ENCODE peak calls at places on chromosomes 3 and 15, in five cellular contexts. Q, J, I, W and O are unnamed samples.
A peak's percentile ranks its signal among the peaks of the same experiment; 100 is the strongest.

GRCh38 chr3:141371882-141372281 is 3.6 kb downstream of the ZBTB38 start:
- DNase-seq in Q (no peak), J (no peak), I (no peak), W (no peak), O (no peak)

GRCh38 chr3:104960579-104960978 is 406.1 kb upstream of the ALCAM start:
- DNase-seq in Q (no peak), J (no peak), I (no peak), W (no peak), O (no peak)

GRCh38 chr3:53938645-53939044 is 47.0 kb upstream of the SELENOK start:
- DNase-seq in Q (peak; percentile 52), J (peak; percentile 62), I (no peak), W (peak; percentile 39), O (peak; percentile 46)

GRCh38 chr3:90015688-90016356 is 908.4 kb downstream of the EPHA3 start:
- DNase-seq in Q (peak; percentile 92), J (no peak), I (no peak), W (no peak), O (no peak)

GRCh38 chr15:42154576-42155355 is 1.7 kb downstream of the PLA2G4F start:
- DNase-seq in Q (no peak), J (no peak), I (no peak), W (no peak), O (peak; percentile 18)

GRCh38 chr3:190194506-190194905 is 73.8 kb upstream of the P3H2 start:
- DNase-seq in Q (no peak), J (no peak), I (no peak), W (no peak), O (no peak)

GRCh38 chr3:110684436-110684835 is 387.2 kb upstream of the NECTIN3 start:
- DNase-seq in Q (no peak), J (no peak), I (no peak), W (no peak), O (no peak)

GRCh38 chr3:57164217-57164605 is 942 bp downstream of the IL17RD start:
- DNase-seq in Q (no peak), J (peak; percentile 42), I (peak; percentile 55), W (no peak), O (peak; percentile 8)

GRCh38 chr3:172512363-172512762 is 10.9 kb downstream of the TNFSF10 start:
- DNase-seq in Q (peak; percentile 52), J (peak; percentile 22), I (no peak), W (no peak), O (no peak)

GRCh38 chr3:190105876-190106275 is 14.8 kb downstream of the P3H2 start:
- DNase-seq in Q (no peak), J (no peak), I (no peak), W (no peak), O (no peak)

GRCh38 chr3:169662215-169663070 is 1.1 kb downstream of the MECOM start:
- DNase-seq in Q (peak; percentile 30), J (peak; percentile 89), I (peak; percentile 40), W (peak; percentile 85), O (peak; percentile 79)

GRCh38 chr3:82410366-82410765 is 648.9 kb upstream of the GBE1 start:
- DNase-seq in Q (no peak), J (peak; percentile 9), I (no peak), W (no peak), O (no peak)

GRCh38 chr3:29893024-29893554 is 612.2 kb downstream of the RBMS3 start:
- DNase-seq in Q (no peak), J (no peak), I (no peak), W (no peak), O (no peak)

GRCh38 chr3:87756616-87757015 is 302.2 kb downstream of the CGGBP1 start:
- DNase-seq in Q (no peak), J (no peak), I (no peak), W (no peak), O (no peak)
- H3K27ac ChIP-seq in Q (no peak overlapping the region), J (no peak overlapping the region), I (no peak overlapping the region), W (no peak overlapping the region), O (no peak overlapping the region)

GRCh38 chr15:81033508-81033907 is 32.8 kb downstream of the TLNRD1 start:
- DNase-seq in Q (no peak), J (no peak), I (no peak), W (no peak), O (no peak)
- H3K27ac ChIP-seq in Q (no peak overlapping the region), J (no peak overlapping the region), I (no peak overlapping the region), W (no peak overlapping the region), O (no peak overlapping the region)

GRCh38 chr3:97823503-97824004 is 1.7 kb downstream of the CRYBG3 start:
- DNase-seq in Q (no peak), J (peak; percentile 26), I (no peak), W (no peak), O (no peak)

GRCh38 chr3:97823081-97823480 is 1.3 kb downstream of the CRYBG3 start:
- DNase-seq in Q (no peak), J (no peak), I (no peak), W (no peak), O (no peak)

GRCh38 chr3:97821810-97822775 is at the start of gene CRYBG3:
- DNase-seq in Q (peak; percentile 73), J (peak; percentile 86), I (peak; percentile 82), W (peak; percentile 79), O (peak; percentile 79)

GRCh38 chr3:97821413-97821809 is 400 bp upstream of the CRYBG3 start:
- DNase-seq in Q (peak; percentile 47), J (peak; percentile 62), I (no peak), W (no peak), O (no peak)

DNA sequence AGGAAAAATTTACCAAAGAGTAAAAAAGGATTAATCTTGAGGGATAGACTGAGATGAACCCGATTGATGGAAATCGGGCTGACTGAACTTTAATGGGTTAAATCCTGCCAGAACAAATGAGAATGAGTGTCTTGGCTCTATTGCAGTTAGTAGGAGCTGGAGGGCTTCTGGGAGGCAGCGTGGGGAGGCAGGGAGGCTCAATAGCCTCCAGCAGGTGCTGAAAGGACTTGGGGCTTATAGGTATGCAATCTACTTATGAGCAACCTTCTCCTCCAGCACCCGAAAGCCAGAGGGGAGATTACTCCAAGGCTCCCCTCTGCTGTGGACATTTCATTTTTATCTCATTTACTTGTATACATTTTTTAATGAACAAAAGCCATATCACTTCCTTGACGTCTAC is 1.0 kb upstream of the CRYBG3 start:
- DNase-seq in Q (no peak), J (no peak), I (no peak), W (no peak), O (no peak)
- H3K27ac ChIP-seq in Q (no peak overlapping the region), J (no peak overlapping the region), I (no peak overlapping the region), W (no peak overlapping the region), O (no peak overlapping the region)

GRCh38 chr3:14323401-14324223 is 78.8 kb upstream of the SLC6A6 start:
- DNase-seq in Q (no peak), J (no peak), I (no peak), W (no peak), O (no peak)
- H3K27ac ChIP-seq in Q (no peak overlapping the region), J (no peak overlapping the region), I (no peak overlapping the region), W (no peak overlapping the region), O (no peak overlapping the region)

GRCh38 chr15:64847876-64848716 is 6.4 kb downstream of the PLEKHO2 start:
- DNase-seq in Q (no peak), J (no peak), I (no peak), W (no peak), O (no peak)
- H3K27ac ChIP-seq in Q (no peak overlapping the region), J (no peak overlapping the region), I (no peak overlapping the region), W (no peak overlapping the region), O (no peak overlapping the region)

DNA sequence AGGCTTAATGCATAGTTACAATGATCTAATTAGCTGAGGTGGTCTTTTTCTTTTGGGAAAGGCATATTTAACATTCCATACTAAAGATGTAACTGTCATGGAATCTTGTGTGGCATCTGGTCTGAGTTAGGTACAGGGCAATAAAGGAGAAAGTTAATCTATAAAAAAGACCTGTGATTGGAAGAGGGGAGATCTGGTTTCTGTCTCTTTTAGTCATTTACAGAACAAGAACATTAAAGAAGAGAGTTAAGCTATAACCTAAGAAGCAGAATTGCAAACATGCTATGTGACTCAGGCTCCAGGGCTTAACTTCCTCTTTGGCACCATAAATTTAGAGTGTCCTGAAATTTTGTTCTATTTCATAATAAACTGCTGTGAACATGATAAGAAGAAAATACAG is 47.2 kb upstream of the MME start:
- DNase-seq in Q (no peak), J (no peak), I (no peak), W (peak; percentile 15), O (no peak)
- H3K27ac ChIP-seq in Q (no peak overlapping the region), J (no peak overlapping the region), I (no peak overlapping the region), W (no peak overlapping the region), O (no peak overlapping the region)

DNA sequence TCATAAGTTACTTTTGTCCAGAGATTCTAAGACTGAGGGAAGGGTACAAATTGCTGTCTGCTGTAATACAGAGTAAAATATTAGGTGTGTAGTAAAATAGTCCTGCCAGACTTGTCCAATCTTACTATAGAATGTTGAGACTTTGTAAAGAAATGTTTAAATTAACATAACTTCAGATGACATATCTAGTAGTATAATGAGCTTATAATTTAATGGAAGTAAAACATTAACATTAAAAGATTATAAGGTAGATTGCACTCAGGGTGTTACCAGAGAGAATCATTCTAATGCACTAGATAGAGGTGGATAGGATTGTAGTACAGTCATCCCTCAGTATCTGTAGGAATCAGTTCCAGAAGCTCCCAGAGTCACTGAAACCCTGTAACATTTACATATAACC is 130.8 kb downstream of the LMLN start:
- DNase-seq in Q (no peak), J (no peak), I (no peak), W (no peak), O (no peak)
- H3K27ac ChIP-seq in Q (no peak overlapping the region), J (no peak overlapping the region), I (no peak overlapping the region), W (no peak overlapping the region), O (no peak overlapping the region)

GRCh38 chr15:93252780-93253179 is 163.8 kb upstream of the RGMA start:
- DNase-seq in Q (no peak), J (no peak), I (no peak), W (no peak), O (no peak)

GRCh38 chr15:93250212-93250611 is 161.2 kb upstream of the RGMA start:
- DNase-seq in Q (no peak), J (no peak), I (no peak), W (no peak), O (peak; percentile 9)

GRCh38 chr15:93249599-93249998 is 160.6 kb upstream of the RGMA start:
- DNase-seq in Q (no peak), J (no peak), I (no peak), W (no peak), O (no peak)

GRCh38 chr15:93253656-93254055 is 164.6 kb upstream of the RGMA start:
- DNase-seq in Q (no peak), J (no peak), I (no peak), W (no peak), O (no peak)

DNA sequence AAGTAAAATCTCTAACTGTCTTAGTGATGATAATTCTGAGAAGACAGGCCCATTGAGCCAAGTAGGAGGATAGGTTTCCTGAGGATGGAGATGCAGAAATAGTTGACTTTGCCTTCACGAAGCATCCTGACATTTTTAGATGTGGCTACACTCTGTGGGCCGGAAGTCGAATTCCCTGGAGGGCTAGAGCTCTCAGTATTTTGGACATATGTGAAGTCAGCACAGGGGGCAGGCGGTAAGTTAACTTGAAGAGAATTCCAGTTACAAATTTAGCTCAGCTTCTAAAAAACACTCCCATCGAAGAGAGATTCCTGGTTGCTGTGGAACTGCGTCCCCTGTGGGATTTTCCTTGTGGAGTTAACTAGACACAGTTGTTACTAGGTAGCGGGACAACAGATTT is 161.9 kb upstream of the RGMA start:
- DNase-seq in Q (no peak), J (no peak), I (peak; percentile 31), W (no peak), O (no peak)
- H3K27ac ChIP-seq in Q (no peak overlapping the region), J (no peak overlapping the region), I (no peak overlapping the region), W (no peak overlapping the region), O (no peak overlapping the region)